ENCODE peak calls at places on chromosome 18, in eight cellular contexts. Y is IMR-90, L is A549, U is WTC11, W is K562, K is SK-N-SH, M is HepG2, C is H1. R is an unnamed sample.

GRCh38 chr18:61764381-61764780 is 128.4 kb downstream of the RNF152 start:
- DNase-seq in Y (no peak), L (no peak), U (no peak), W (no peak), K (no peak), M (no peak), C (no peak), R (peak)

GRCh38 chr18:26741041-26741440 is 124.5 kb downstream of the AQP4 start:
- DNase-seq in Y (no peak), L (no peak), U (no peak), W (no peak), K (no peak), M (no peak), C (no peak), R (no peak)

GRCh38 chr18:12838178-12838634 is 45.8 kb downstream of the PTPN2 start:
- DNase-seq in Y (peak), L (peak), U (no peak), W (no peak), K (peak), M (peak), C (no peak), R (peak)

GRCh38 chr18:3368193-3368592 is 81.8 kb upstream of the TGIF1 start:
- DNase-seq in Y (peak), L (no peak), U (no peak), W (no peak), K (no peak), M (no peak), C (no peak), R (no peak)

GRCh38 chr18:54089749-54090459 is 134.6 kb downstream of the MBD2 start:
- DNase-seq in Y (no peak), L (no peak), U (no peak), W (no peak), K (no peak), M (no peak), C (no peak), R (no peak)

GRCh38 chr18:58615150-58616132 is 13.4 kb downstream of the ALPK2 start:
- DNase-seq in Y (peak), L (no peak), U (no peak), W (no peak), K (no peak), M (no peak), C (no peak), R (peak)

GRCh38 chr18:70046207-70046606 is 98.5 kb upstream of the CD226 start:
- DNase-seq in Y (no peak), L (no peak), U (no peak), W (no peak), K (no peak), M (no peak), C (no peak), R (no peak)

GRCh38 chr18:24734058-24734457 is 273.6 kb downstream of the HRH4 start:
- DNase-seq in Y (no peak), L (peak), U (peak), W (no peak), K (peak), M (peak), C (peak), R (no peak)

GRCh38 chr18:48541747-48542108 is 2.9 kb downstream of the CTIF start:
- DNase-seq in Y (no peak), L (no peak), U (no peak), W (no peak), K (no peak), M (no peak), C (no peak), R (no peak)

GRCh38 chr18:28045176-28045810 is 131.6 kb downstream of the CDH2 start:
- DNase-seq in Y (peak), L (peak), U (no peak), W (no peak), K (no peak), M (no peak), C (no peak), R (no peak)

GRCh38 chr18:25630682-25631081 is 278.7 kb upstream of the ZNF521 start:
- DNase-seq in Y (no peak), L (no peak), U (no peak), W (no peak), K (no peak), M (no peak), C (no peak), R (no peak)

GRCh38 chr18:65748321-65748720 is 2.5 kb upstream of the CDH7 start:
- DNase-seq in Y (no peak), L (no peak), U (no peak), W (no peak), K (no peak), M (no peak), C (no peak), R (no peak)

GRCh38 chr18:66727991-66728390 is 124.1 kb upstream of the CDH19 start:
- DNase-seq in Y (no peak), L (no peak), U (no peak), W (no peak), K (no peak), M (no peak), C (no peak), R (no peak)

GRCh38 chr18:44852818-44853217 is 172.1 kb downstream of the SETBP1 start:
- DNase-seq in Y (peak), L (no peak), U (no peak), W (no peak), K (no peak), M (no peak), C (no peak), R (no peak)

GRCh38 chr18:25189391-25190185 is 162.4 kb downstream of the ZNF521 start:
- DNase-seq in Y (no peak), L (no peak), U (no peak), W (no peak), K (peak), M (no peak), C (no peak), R (no peak)

GRCh38 chr18:74940856-74941255 is 268.1 kb downstream of the PTGR3 start:
- DNase-seq in Y (no peak), L (no peak), U (no peak), W (no peak), K (no peak), M (no peak), C (no peak), R (no peak)

GRCh38 chr18:74936343-74936742 is 272.6 kb downstream of the PTGR3 start:
- DNase-seq in Y (no peak), L (no peak), U (no peak), W (no peak), K (no peak), M (no peak), C (no peak), R (no peak)

GRCh38 chr18:74930616-74931015 is 278.3 kb downstream of the PTGR3 start:
- DNase-seq in Y (peak), L (no peak), U (no peak), W (no peak), K (no peak), M (no peak), C (no peak), R (no peak)

GRCh38 chr18:74933930-74934329 is 275.0 kb downstream of the PTGR3 start:
- DNase-seq in Y (no peak), L (no peak), U (no peak), W (no peak), K (no peak), M (no peak), C (no peak), R (no peak)

GRCh38 chr18:74935411-74935810 is 273.5 kb downstream of the PTGR3 start:
- DNase-seq in Y (no peak), L (no peak), U (no peak), W (no peak), K (no peak), M (no peak), C (no peak), R (no peak)
- TF ChIP-seq USF2 in Y (no peak), L (no peak), U (no peak), W (no peak), K (no peak), M (no peak), C (no peak), R (no peak)

GRCh38 chr18:72867721-72868665 is at the start of gene NETO1:
- DNase-seq in Y (no peak), L (no peak), U (peak), W (no peak), K (peak), M (no peak), C (peak), R (no peak)

GRCh38 chr18:72866901-72867701 is 686 bp downstream of the NETO1 start:
- DNase-seq in Y (no peak), L (no peak), U (peak), W (no peak), K (peak), M (no peak), C (peak), R (no peak)

GRCh38 chr18:72871091-72871490 is 3.3 kb upstream of the NETO1 start:
- DNase-seq in Y (peak), L (no peak), U (no peak), W (no peak), K (no peak), M (no peak), C (no peak), R (no peak)

GRCh38 chr18:72868666-72869661 is 1.2 kb upstream of the NETO1 start:
- DNase-seq in Y (no peak), L (no peak), U (peak), W (no peak), K (peak), M (no peak), C (peak), R (no peak)

DNA sequence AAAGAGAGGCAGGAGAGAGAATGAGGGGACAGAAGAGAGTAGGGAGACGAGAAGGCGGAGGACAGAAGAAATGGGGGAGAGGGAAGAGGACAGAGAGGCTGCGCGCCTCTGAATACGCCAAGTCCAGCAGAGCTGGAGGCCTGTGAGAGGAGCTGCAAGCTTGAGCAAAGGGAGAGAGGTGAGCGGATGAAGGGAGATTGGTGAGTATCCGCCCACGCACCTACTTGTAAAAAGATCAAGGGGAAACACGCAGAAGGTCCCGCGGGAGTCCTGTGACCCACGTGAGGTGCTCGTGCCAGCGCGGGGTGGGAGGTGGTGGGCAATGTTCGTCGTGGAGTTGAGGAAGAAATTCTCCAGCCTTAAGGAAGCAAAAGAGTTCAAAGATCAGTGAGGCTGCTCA is 2.0 kb upstream of the NETO1 start:
- DNase-seq in Y (no peak), L (no peak), U (peak), W (no peak), K (no peak), M (no peak), C (no peak), R (no peak)
- TF ChIP-seq USF2 in Y (no peak), L (no peak), U (no peak), W (no peak), K (no peak), M (no peak), C (no peak), R (no peak)

GRCh38 chr18:51731070-51731469 is 533.6 kb upstream of the MEX3C start:
- DNase-seq in Y (no peak), L (no peak), U (no peak), W (no peak), K (no peak), M (no peak), C (no peak), R (no peak)

GRCh38 chr18:51724790-51725721 is 527.6 kb upstream of the MEX3C start:
- DNase-seq in Y (no peak), L (no peak), U (no peak), W (no peak), K (no peak), M (no peak), C (no peak), R (peak)

GRCh38 chr18:51726614-51727013 is 529.1 kb upstream of the MEX3C start:
- DNase-seq in Y (no peak), L (no peak), U (no peak), W (no peak), K (no peak), M (no peak), C (no peak), R (no peak)

DNA sequence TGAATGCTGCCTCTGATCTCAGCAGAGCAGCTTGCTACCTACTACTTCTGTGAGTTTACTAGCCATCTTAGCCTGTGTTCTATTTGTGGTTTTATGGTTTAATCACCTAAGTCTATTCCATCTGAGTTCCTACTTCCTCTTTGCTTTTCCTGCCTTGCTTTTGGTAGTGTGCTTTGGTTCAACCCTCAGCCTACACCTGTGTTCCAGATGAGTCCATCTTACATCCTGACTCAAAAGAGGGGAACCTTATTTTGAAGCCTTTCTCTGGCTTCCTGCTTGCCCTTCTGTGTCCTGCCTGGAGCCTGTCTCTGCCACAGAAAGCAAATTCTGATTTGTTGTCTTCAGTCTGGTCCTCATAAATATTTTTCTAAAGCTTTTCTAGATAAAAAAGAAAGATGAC is 530.3 kb upstream of the MEX3C start:
- DNase-seq in Y (no peak), L (no peak), U (no peak), W (no peak), K (no peak), M (no peak), C (no peak), R (no peak)
- TF ChIP-seq USF2 in Y (no peak), L (no peak), U (no peak), W (no peak), K (no peak), M (no peak), C (no peak), R (no peak)

DNA sequence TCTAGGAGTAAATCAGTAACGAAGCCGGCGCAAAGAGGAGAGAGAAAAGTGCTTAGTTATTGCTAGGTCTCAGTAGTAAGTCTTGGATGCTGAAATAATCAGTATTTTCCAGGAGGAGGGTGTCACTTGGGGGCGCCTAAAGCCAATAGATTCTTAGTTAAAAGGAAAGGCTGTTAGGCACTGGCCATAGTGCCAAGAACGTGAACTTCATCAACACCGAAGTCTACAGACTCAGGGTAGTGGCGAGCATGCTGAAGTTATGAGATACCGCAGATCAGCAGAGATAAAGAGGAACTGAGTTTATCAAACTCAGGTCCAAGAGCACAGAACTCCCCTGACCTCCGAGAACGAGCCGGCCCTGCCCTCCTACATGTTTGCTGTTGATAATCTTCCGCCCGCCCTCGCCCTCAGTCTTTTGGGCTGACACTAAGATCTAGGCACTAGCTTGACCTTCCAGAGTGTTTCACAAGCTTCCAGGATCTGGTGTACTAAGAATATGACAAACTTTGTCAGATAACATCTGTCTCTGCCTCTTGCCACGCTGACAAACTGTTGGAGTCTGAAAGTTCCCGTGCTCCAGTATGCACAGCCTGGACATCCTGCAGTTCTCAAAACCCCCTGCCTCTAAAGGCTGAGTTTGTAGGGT is 49.2 kb downstream of the CYB5A start:
- DNase-seq in Y (no peak), L (no peak), U (no peak), W (peak), K (no peak), M (peak), C (no peak), R (no peak)
- TF ChIP-seq USF2 in Y (no peak), L (no peak), U (no peak), W (no peak), K (no peak), M (no peak), C (no peak), R (no peak)

GRCh38 chr18:6785411-6785810 is 55.9 kb downstream of the ARHGAP28 start:
- DNase-seq in Y (no peak), L (no peak), U (no peak), W (no peak), K (no peak), M (no peak), C (no peak), R (no peak)
- TF ChIP-seq USF2 in Y (no peak), L (no peak), U (no peak), W (no peak), K (no peak), M (no peak), C (no peak), R (no peak)

GRCh38 chr18:59760212-59760997 is 63.2 kb upstream of the CCBE1 start:
- DNase-seq in Y (no peak), L (no peak), U (no peak), W (no peak), K (no peak), M (no peak), C (no peak), R (no peak)
- TF ChIP-seq USF2 in Y (no peak), L (no peak), U (no peak), W (no peak), K (no peak), M (no peak), C (no peak), R (no peak)

R was measured in GM12878.